ENCODE peak calls at places on chromosomes 12 and 14, in six cellular contexts. W is body of pancreas; V is esophagus muscularis mucosa; Q is stimulated activated CD4-positive, alpha-beta T cell treated with anti-CD3 and anti-CD28 coated beads, Interleukin-15, amount 100 ng/mL, for 1 hour; K is pancreas; T is adipocyte. G is an unnamed sample.
A peak's percentile ranks its signal among the peaks of the same experiment; 100 is the strongest.

GRCh38 chr12:1859643-1860042 is 39.3 kb downstream of the LRTM2 start:
- DNase-seq in Q (no peak), K (no peak), W (no peak), T (peak; percentile 29), V (no peak), G (peak; percentile 4)

GRCh38 chr14:78356406-78356805 is 186.2 kb downstream of the NRXN3 start:
- DNase-seq in W (no peak), K (no peak), V (peak; percentile 39), T (no peak), Q (no peak), G (no peak)

GRCh38 chr14:64510825-64511679 is 6.5 kb downstream of the ZBTB1 start:
- DNase-seq in V (no peak), T (peak; percentile 89), W (peak; percentile 70), Q (no peak), K (no peak), G (peak; percentile 82)

GRCh38 chr14:89139404-89140247 is 277.4 kb downstream of the FOXN3 start:
- DNase-seq in K (no peak), Q (no peak), W (no peak), T (no peak), V (no peak), G (no peak)

GRCh38 chr14:46417066-46417465 is 234.5 kb downstream of the RPL10L start:
- DNase-seq in T (no peak), Q (no peak), V (no peak), W (no peak), K (no peak), G (no peak)

GRCh38 chr14:67971627-67972625 is 152.3 kb downstream of the RAD51B start:
- DNase-seq in V (no peak), W (no peak), T (peak; percentile 32), Q (no peak), K (no peak), G (no peak)

GRCh38 chr14:105838591-105839424 is 312.4 kb downstream of the TMEM121 start:
- DNase-seq in V (no peak), W (no peak), Q (no peak), K (no peak), T (no peak), G (no peak)

GRCh38 chr12:108337235-108338223 is 1.6 kb downstream of the CMKLR1 start:
- DNase-seq in T (peak; percentile 72), K (no peak), W (no peak), Q (no peak), V (no peak), G (no peak)

GRCh38 chr12:80698847-80699542 is 8.4 kb upstream of the MYF6 start:
- DNase-seq in K (no peak), T (no peak), W (no peak), Q (no peak), V (no peak), G (no peak)

GRCh38 chr14:52052991-52053390 is 15.9 kb downstream of the NID2 start:
- DNase-seq in T (no peak), Q (no peak), W (no peak), K (no peak), V (no peak), G (no peak)

GRCh38 chr12:1083888-1084262 is 92.9 kb downstream of the ERC1 start:
- DNase-seq in Q (no peak), V (no peak), W (peak; percentile 67), K (no peak), T (peak; percentile 29), G (no peak)

GRCh38 chr14:75132374-75133086 is 5.7 kb upstream of the NEK9 start:
- DNase-seq in T (peak; percentile 91), Q (no peak), V (no peak), W (peak; percentile 63), K (no peak), G (no peak)

GRCh38 chr12:14396071-14396470 is 30.6 kb downstream of the ATF7IP start:
- DNase-seq in W (no peak), T (no peak), Q (no peak), K (no peak), V (no peak), G (no peak)

GRCh38 chr12:124742111-124742510 is 121.6 kb downstream of the SCARB1 start:
- DNase-seq in K (no peak), Q (no peak), W (peak; percentile 58), T (no peak), V (no peak), G (peak; percentile 57)

GRCh38 chr14:69441948-69442347 is 42.6 kb upstream of the PLEKHD1 start:
- DNase-seq in W (no peak), Q (no peak), K (no peak), V (no peak), T (peak; percentile 48), G (no peak)

GRCh38 chr14:100664841-100665425 is 61.8 kb upstream of the DLK1 start:
- DNase-seq in Q (no peak), W (peak; percentile 83), V (no peak), K (no peak), T (no peak), G (no peak)

GRCh38 chr12:109981311-109981710 is 14.9 kb downstream of the GIT2 start:
- DNase-seq in K (no peak), T (no peak), W (no peak), V (no peak), Q (no peak), G (no peak)

GRCh38 chr12:72075891-72076557 is 137.4 kb downstream of the TPH2 start:
- DNase-seq in T (no peak), Q (no peak), K (no peak), V (no peak), W (no peak), G (no peak)

GRCh38 chr12:94458882-94459772 is 540 bp downstream of the CEP83 start:
- DNase-seq in T (peak; percentile 77), Q (no peak), K (no peak), V (no peak), W (no peak), G (no peak)

GRCh38 chr12:10082057-10082874 is 16.5 kb downstream of the CLEC1A start:
- DNase-seq in Q (no peak), W (no peak), V (no peak), K (no peak), T (no peak), G (no peak)

GRCh38 chr12:127381043-127381668 is 885.8 kb upstream of the TMEM132C start:
- DNase-seq in W (peak; percentile 19), T (peak; percentile 75), K (peak; percentile 80), V (peak; percentile 31), Q (no peak), G (peak; percentile 34)

G was measured in left colon.